ENCODE peak calls at places on chromosomes 4 and X, in six cellular contexts. W is fibroblast of mammary gland, T is HCT116, I is GM23248, Y is OCI-LY7, A is WERI-Rb-1. U is an unnamed sample.

GRCh38 chrX:119783026-119783425 is 8.4 kb downstream of the RPL39 start:
- DNase-seq in I (no peak), T (no peak), A (no peak), Y (no peak), W (no peak), U (no peak)

GRCh38 chrX:120145295-120145925 is 13.0 kb upstream of the RHOXF2 start:
- DNase-seq in A (no peak), Y (no peak), T (no peak), I (no peak), W (no peak), U (no peak)

GRCh38 chr4:176354884-176355283 is 35.1 kb downstream of the SPCS3 start:
- DNase-seq in A (no peak), W (no peak), T (no peak), Y (no peak), I (no peak), U (no peak)

GRCh38 chr4:123621072-123621705 is 224.6 kb downstream of the SPRY1 start:
- DNase-seq in T (no peak), A (no peak), Y (no peak), W (no peak), I (no peak), U (peak)

GRCh38 chr4:123398151-123398802 is 1.7 kb downstream of the SPRY1 start:
- DNase-seq in Y (peak), T (peak), A (peak), I (peak), W (peak), U (peak)

GRCh38 chr4:107712236-107712635 is 7.8 kb downstream of the PAPSS1 start:
- DNase-seq in T (no peak), Y (no peak), W (no peak), A (no peak), I (no peak), U (no peak)

GRCh38 chrX:10379848-10380247 is 223.1 kb downstream of the CLCN4 start:
- DNase-seq in T (no peak), I (no peak), W (no peak), A (no peak), Y (no peak), U (no peak)

GRCh38 chr4:19026281-19026680 is 1004.7 kb upstream of the LCORL start:
- DNase-seq in W (no peak), A (no peak), I (peak), Y (no peak), T (no peak), U (peak)

GRCh38 chrX:15404712-15405111 is 20.5 kb upstream of the VEGFD start:
- DNase-seq in W (peak), T (no peak), A (no peak), Y (no peak), I (peak), U (no peak)

GRCh38 chrX:17453791-17454190 is 78.8 kb downstream of the NHS start:
- DNase-seq in A (no peak), I (no peak), Y (no peak), W (peak), T (no peak), U (no peak)

GRCh38 chrX:47278684-47279083 is 45.9 kb downstream of the USP11 start:
- DNase-seq in W (peak), Y (no peak), A (no peak), T (no peak), I (peak), U (peak)

GRCh38 chr4:158211288-158211687 is 1.0 kb downstream of the TMEM144 start:
- DNase-seq in W (no peak), I (no peak), T (no peak), A (no peak), Y (no peak), U (no peak)

GRCh38 chrX:152575331-152575730 is 62.4 kb upstream of the GABRQ start:
- DNase-seq in A (no peak), W (no peak), I (no peak), T (no peak), Y (no peak), U (peak)

GRCh38 chr4:72525938-72526337 is 43.1 kb downstream of the ADAMTS3 start:
- DNase-seq in Y (no peak), W (peak), T (no peak), A (peak), I (peak), U (peak)

GRCh38 chr4:38565271-38566199 is 98.5 kb upstream of the KLF3 start:
- DNase-seq in T (no peak), I (peak), A (no peak), Y (no peak), W (peak), U (peak)

GRCh38 chrX:66074920-66075879 is 35.3 kb upstream of the VSIG4 start:
- DNase-seq in I (no peak), T (no peak), Y (no peak), W (peak), A (no peak), U (no peak)

GRCh38 chr4:8473198-8473919 is 32.8 kb downstream of the TRMT44 start:
- DNase-seq in Y (no peak), W (no peak), T (no peak), I (peak), A (no peak), U (no peak)

GRCh38 chr4:19575959-19576358 is 675.7 kb upstream of the SLIT2 start:
- DNase-seq in Y (peak), W (no peak), A (no peak), T (no peak), I (no peak), U (no peak)

GRCh38 chrX:9859711-9860555 is 73.7 kb downstream of the SHROOM2 start:
- DNase-seq in W (peak), I (peak), T (no peak), A (no peak), Y (no peak), U (no peak)

GRCh38 chr4:120921456-120922389 is 803 bp downstream of the PRDM5 start:
- DNase-seq in T (no peak), I (peak), W (peak), A (peak), Y (no peak), U (peak)

GRCh38 chrX:28135378-28136047 is 154.3 kb upstream of the DCAF8L1 start:
- DNase-seq in I (no peak), T (no peak), Y (no peak), W (peak), A (no peak), U (no peak)

GRCh38 chr4:139552506-139552905 is 3.5 kb downstream of the SETD7 start:
- DNase-seq in A (no peak), T (no peak), I (peak), Y (no peak), W (peak), U (no peak)

GRCh38 chr4:139547979-139548378 is 8.0 kb downstream of the SETD7 start:
- DNase-seq in A (no peak), W (no peak), I (no peak), T (no peak), Y (no peak), U (no peak)

GRCh38 chr4:139553751-139554670 is 2.0 kb downstream of the SETD7 start:
- DNase-seq in T (no peak), Y (no peak), W (no peak), A (no peak), I (peak), U (no peak)

GRCh38 chr4:139552908-139553307 is 3.1 kb downstream of the SETD7 start:
- DNase-seq in Y (no peak), T (no peak), W (peak), I (no peak), A (no peak), U (no peak)

GRCh38 chr4:139550724-139551429 is 5.1 kb downstream of the SETD7 start:
- DNase-seq in I (peak), W (peak), A (no peak), T (no peak), Y (no peak), U (no peak)
- H3K4me3 ChIP-seq in I (no peak), W (no peak), A (no peak), T (no peak), Y (no peak), U (no peak)

GRCh38 chrX:154526901-154527675 is 11.1 kb upstream of the FAM3A start:
- DNase-seq in A (peak), T (peak), W (peak), Y (peak), I (peak), U (peak)
- H3K4me3 ChIP-seq in A (peak), T (no peak), W (peak), Y (peak), I (peak), U (no peak)

GRCh38 chr4:154741131-154741530 is 2.7 kb upstream of the LRAT start:
- DNase-seq in Y (no peak), I (no peak), W (no peak), A (no peak), T (no peak), U (no peak)

GRCh38 chr4:154741877-154742851 is 1.6 kb upstream of the LRAT start:
- DNase-seq in I (peak), W (no peak), Y (no peak), A (no peak), T (no peak), U (no peak)

GRCh38 chr4:154740462-154740861 is 3.3 kb upstream of the LRAT start:
- DNase-seq in Y (no peak), I (no peak), A (no peak), W (no peak), T (no peak), U (no peak)

GRCh38 chr4:154744341-154744948 is 645 bp downstream of the LRAT start:
- DNase-seq in I (no peak), T (no peak), Y (no peak), A (no peak), W (no peak), U (no peak)

GRCh38 chr4:154743683-154744340 is at the start of gene LRAT:
- DNase-seq in T (peak), A (peak), W (peak), I (peak), Y (no peak), U (peak)
- H3K4me3 ChIP-seq in T (peak), A (peak), W (peak), I (peak), Y (no peak), U (peak)

DNA sequence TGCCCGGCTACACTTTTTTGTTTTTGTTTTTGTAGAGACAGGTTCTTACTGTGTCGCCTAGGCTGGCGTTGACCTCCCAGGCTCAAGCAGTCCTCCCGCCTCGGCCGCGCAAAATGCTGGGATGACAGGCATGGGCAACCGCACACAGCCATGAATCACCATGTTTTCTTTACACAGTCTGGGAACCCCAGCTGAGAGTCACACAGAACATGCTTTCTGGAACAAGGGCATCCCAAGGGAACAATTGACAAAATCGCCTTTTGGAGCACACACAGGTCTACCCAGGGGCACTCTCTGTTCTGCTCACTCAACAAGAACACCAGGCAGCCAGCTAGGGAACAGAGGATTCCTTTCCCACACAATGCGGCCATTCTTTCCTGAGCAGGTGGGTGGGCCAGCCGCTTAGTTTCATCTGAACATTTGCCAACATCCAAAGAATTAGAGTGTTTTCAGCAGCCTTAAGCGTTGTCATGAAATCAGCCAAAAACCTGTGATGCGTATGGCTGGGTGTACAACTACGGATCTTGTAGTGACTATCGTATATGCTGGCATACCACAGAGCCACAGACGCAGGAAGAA is 15.7 kb downstream of the PRKX start:
- DNase-seq in A (no peak), W (peak), I (peak), Y (no peak), T (no peak), U (peak)
- H3K4me3 ChIP-seq in A (no peak), W (no peak), I (no peak), Y (no peak), T (no peak), U (no peak)

GRCh38 chrX:25022499-25023325 is 6.9 kb upstream of the ARX start:
- DNase-seq in W (no peak), I (no peak), T (no peak), A (no peak), Y (no peak), U (no peak)
- H3K4me3 ChIP-seq in W (no peak), I (no peak), T (no peak), A (peak), Y (no peak), U (no peak)

GRCh38 chrX:110004210-110004609 is 1.3 kb downstream of the TMEM164 start:
- DNase-seq in Y (no peak), I (no peak), W (no peak), T (no peak), A (no peak), U (peak)
- H3K4me3 ChIP-seq in Y (no peak), I (no peak), W (peak), T (no peak), A (no peak), U (no peak)

U was measured in mammary epithelial cell.